ENCODE peak calls at places on chromosomes 16 and 17, in four cellular contexts. K is lung, H is stomach, Y is left lung. P is an unnamed sample.

GRCh38 chr17:72466199-72466598 is 345.4 kb downstream of the SOX9 start:
- DNase-seq in K (peak), H (peak), Y (no peak), P (peak)

GRCh38 chr16:10981697-10982216 is 37.4 kb downstream of the CLEC16A start:
- DNase-seq in K (no peak), Y (no peak), H (no peak), P (peak)

GRCh38 chr17:19753049-19753444 is 4.9 kb upstream of the ALDH3A1 start:
- DNase-seq in H (peak), Y (peak), K (peak), P (peak)

GRCh38 chr17:9576521-9577401 is at the start of gene CFAP52:
- DNase-seq in H (peak), Y (peak), K (peak), P (peak)

GRCh38 chr17:33871720-33872535 is 383.2 kb upstream of the CCL2 start:
- DNase-seq in H (no peak), K (no peak), Y (no peak), P (no peak)

GRCh38 chr17:39867084-39867890 is 715 bp upstream of the ZPBP2 start:
- DNase-seq in K (no peak), H (no peak), Y (no peak), P (peak)

GRCh38 chr17:70011750-70012149 is 63.3 kb upstream of the KCNJ16 start:
- DNase-seq in H (no peak), Y (no peak), K (no peak), P (no peak)

GRCh38 chr17:546456-546855 is 168.2 kb downstream of the VPS53 start:
- DNase-seq in Y (no peak), K (no peak), H (no peak), P (no peak)

GRCh38 chr16:82192665-82193064 is 22.6 kb upstream of the MPHOSPH6 start:
- DNase-seq in Y (no peak), K (no peak), H (no peak), P (no peak)

GRCh38 chr17:2101448-2102257 is 46.8 kb downstream of the HIC1 start:
- DNase-seq in K (peak), H (peak), Y (peak), P (peak)

GRCh38 chr16:64615647-64616280 is 506.1 kb downstream of the CDH11 start:
- DNase-seq in Y (no peak), K (no peak), H (no peak), P (no peak)

GRCh38 chr17:17056167-17056562 is 13.9 kb downstream of the MPRIP start:
- DNase-seq in Y (no peak), H (peak), K (no peak), P (no peak)
- TF ChIP-seq CTCF in Y (no peak), H (no peak), K (no peak), P (no peak)

DNA sequence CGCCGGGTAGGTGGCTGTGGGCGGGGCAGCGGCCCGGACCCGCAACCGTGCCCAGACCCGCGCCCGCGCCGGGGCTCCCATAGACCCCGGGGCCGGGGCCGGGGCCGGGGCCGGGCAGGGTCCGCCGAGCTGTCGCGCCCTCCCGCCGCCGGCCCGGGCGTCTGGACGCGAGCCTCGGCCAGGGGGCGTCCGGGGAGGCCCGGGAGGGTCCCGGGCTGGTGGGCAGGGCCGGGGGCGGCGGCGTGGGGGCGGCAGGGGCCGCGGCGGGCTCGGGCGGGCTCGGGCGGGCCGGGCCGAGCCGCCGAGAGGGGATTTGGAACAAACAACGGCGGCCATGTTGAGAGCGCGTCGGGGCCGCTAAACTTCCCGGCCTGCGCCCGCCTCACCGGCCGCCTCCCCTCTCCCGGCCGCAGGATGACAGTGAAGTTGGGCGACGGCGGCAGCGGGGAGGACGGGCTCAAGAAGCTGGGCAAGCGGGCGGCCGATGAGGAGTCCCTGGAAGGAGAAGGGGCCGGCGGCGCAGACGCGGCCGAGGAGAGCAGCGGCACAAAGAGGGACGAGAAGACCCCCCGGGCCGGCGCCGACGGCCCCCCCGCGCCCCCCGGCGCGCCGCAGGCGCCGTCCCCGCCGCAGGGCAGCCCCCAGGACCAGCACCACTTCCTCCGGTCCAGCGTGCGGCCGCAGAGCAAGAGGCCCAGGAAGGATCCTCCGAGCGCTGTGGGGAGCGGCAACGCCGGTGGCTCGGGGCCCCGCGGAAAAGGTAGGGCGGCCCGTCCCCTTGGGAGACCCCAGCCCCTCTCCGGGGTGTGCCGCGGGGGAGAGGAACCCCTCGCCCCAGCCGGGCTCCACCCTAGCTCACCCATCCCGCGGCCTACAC is 2.3 kb downstream of the CRAMP1 start:
- DNase-seq in K (no peak), H (peak), Y (no peak), P (peak)
- TF ChIP-seq CTCF in K (no peak), H (no peak), Y (no peak), P (no peak)

GRCh38 chr16:88534731-88535141 is 35.5 kb upstream of the ZC3H18 start:
- DNase-seq in Y (no peak), K (no peak), H (no peak), P (no peak)
- TF ChIP-seq CTCF in Y (peak), K (no peak), H (no peak), P (no peak)

GRCh38 chr17:32772453-32773025 is 104.4 kb downstream of the MYO1D start:
- DNase-seq in K (no peak), H (no peak), Y (no peak), P (no peak)

GRCh38 chr17:32771396-32771795 is 105.5 kb downstream of the MYO1D start:
- DNase-seq in Y (no peak), H (no peak), K (no peak), P (no peak)

GRCh38 chr17:32777436-32777835 is 99.5 kb downstream of the MYO1D start:
- DNase-seq in K (no peak), H (no peak), Y (no peak), P (no peak)

GRCh38 chr17:32777922-32778321 is 99.0 kb downstream of the MYO1D start:
- DNase-seq in H (no peak), Y (no peak), K (no peak), P (no peak)

GRCh38 chr17:32774286-32775084 is 102.4 kb downstream of the MYO1D start:
- DNase-seq in K (no peak), H (no peak), Y (no peak), P (no peak)
- TF ChIP-seq CTCF in K (no peak), H (no peak), Y (no peak), P (no peak)

GRCh38 chr17:68351395-68351794 is 60.1 kb downstream of the ARSG start:
- DNase-seq in H (no peak), K (no peak), Y (no peak), P (no peak)
- TF ChIP-seq CTCF in H (no peak), K (no peak), Y (no peak), P (no peak)

GRCh38 chr17:58208344-58208743 is 10.7 kb downstream of the MKS1 start:
- DNase-seq in Y (no peak), K (no peak), H (no peak), P (no peak)

GRCh38 chr17:58207451-58207850 is 11.6 kb downstream of the MKS1 start:
- DNase-seq in Y (no peak), H (no peak), K (no peak), P (no peak)

GRCh38 chr17:58205936-58206335 is 13.1 kb downstream of the MKS1 start:
- DNase-seq in K (no peak), H (no peak), Y (no peak), P (no peak)

GRCh38 chr17:58215685-58216084 is 3.4 kb downstream of the MKS1 start:
- DNase-seq in Y (no peak), K (no peak), H (no peak), P (no peak)

GRCh38 chr17:58210922-58211321 is 8.1 kb downstream of the MKS1 start:
- DNase-seq in Y (no peak), K (no peak), H (no peak), P (no peak)
- TF ChIP-seq CTCF in Y (no peak), K (no peak), H (no peak), P (no peak)

P was measured in Calu3.